ENCODE peak calls at places on chromosomes 6 and 20, in four cellular contexts. One of them, this sample, is unnamed. For H3K36me3, the result is how much of the 10 kb centered on the place peaks cover.

GRCh38 chr6:34656378-34657036 is 40.1 kb downstream of the ILRUN start:
- DNase-seq in right lobe of liver: no peak
- DNase-seq in lung: no peak
- DNase-seq in CD8-positive, alpha-beta T cell: peak
- DNase-seq in this sample: no peak

GRCh38 chr6:6803180-6803978 is 214.9 kb downstream of the LY86 start:
- DNase-seq in CD8-positive, alpha-beta T cell: no peak
- DNase-seq in right lobe of liver: peak
- DNase-seq in lung: no peak
- DNase-seq in this sample: peak

GRCh38 chr6:69570126-69570525 is 226.7 kb downstream of the LMBRD1 start:
- DNase-seq in CD8-positive, alpha-beta T cell: no peak
- DNase-seq in right lobe of liver: no peak
- DNase-seq in lung: no peak
- DNase-seq in this sample: no peak

GRCh38 chr20:59573837-59574236 is 30.5 kb upstream of the PHACTR3 start:
- DNase-seq in lung: no peak
- DNase-seq in right lobe of liver: no peak
- DNase-seq in CD8-positive, alpha-beta T cell: no peak
- DNase-seq in this sample: no peak

GRCh38 chr6:143490775-143491174 is 20.7 kb downstream of the FUCA2 start:
- DNase-seq in right lobe of liver: no peak
- DNase-seq in CD8-positive, alpha-beta T cell: no peak
- DNase-seq in lung: no peak
- DNase-seq in this sample: no peak

GRCh38 chr20:32006841-32007786 is 3.1 kb upstream of the CCM2L start:
- DNase-seq in right lobe of liver: no peak
- DNase-seq in lung: no peak
- DNase-seq in CD8-positive, alpha-beta T cell: no peak
- DNase-seq in this sample: no peak

GRCh38 chr6:36851149-36851614 is 11.9 kb upstream of the CPNE5 start:
- DNase-seq in lung: peak
- DNase-seq in CD8-positive, alpha-beta T cell: peak
- DNase-seq in right lobe of liver: no peak
- DNase-seq in this sample: no peak

GRCh38 chr6:135257641-135258405 is 76.7 kb downstream of the MYB start:
- DNase-seq in right lobe of liver: no peak
- DNase-seq in lung: no peak
- DNase-seq in CD8-positive, alpha-beta T cell: no peak
- DNase-seq in this sample: no peak

GRCh38 chr6:33694401-33694931 is 17.0 kb downstream of the UQCC2 start:
- DNase-seq in CD8-positive, alpha-beta T cell: peak
- DNase-seq in right lobe of liver: no peak
- DNase-seq in lung: no peak
- DNase-seq in this sample: no peak

GRCh38 chr20:35766843-35767242 is 5.0 kb upstream of the PHF20 start:
- DNase-seq in CD8-positive, alpha-beta T cell: no peak
- DNase-seq in lung: no peak
- DNase-seq in right lobe of liver: no peak
- DNase-seq in this sample: no peak

GRCh38 chr6:33742837-33743236 is 3.9 kb downstream of the IP6K3 start:
- DNase-seq in right lobe of liver: no peak
- DNase-seq in lung: no peak
- DNase-seq in CD8-positive, alpha-beta T cell: no peak
- DNase-seq in this sample: no peak

GRCh38 chr6:133394630-133395029 is 153.5 kb downstream of the EYA4 start:
- DNase-seq in lung: no peak
- DNase-seq in right lobe of liver: no peak
- DNase-seq in CD8-positive, alpha-beta T cell: no peak
- DNase-seq in this sample: no peak
- H3K27ac ChIP-seq in lung: no peak
- H3K27ac ChIP-seq in right lobe of liver: no peak
- H3K27ac ChIP-seq in CD8-positive, alpha-beta T cell: no peak
- H3K27ac ChIP-seq in this sample: no peak

GRCh38 chr6:90026216-90026615 is 131.9 kb downstream of the GJA10 start:
- DNase-seq in lung: no peak
- DNase-seq in CD8-positive, alpha-beta T cell: no peak
- DNase-seq in right lobe of liver: no peak
- DNase-seq in this sample: no peak
- H3K36me3 ChIP-seq in lung: under half
- H3K36me3 ChIP-seq in CD8-positive, alpha-beta T cell: under half
- H3K36me3 ChIP-seq in right lobe of liver: under half
- H3K36me3 ChIP-seq in this sample: under half

GRCh38 chr6:10609038-10609437 is 85.4 kb downstream of the C6orf52 start:
- DNase-seq in CD8-positive, alpha-beta T cell: no peak
- DNase-seq in lung: no peak
- DNase-seq in right lobe of liver: no peak
- DNase-seq in this sample: no peak
- H3K27ac ChIP-seq in CD8-positive, alpha-beta T cell: no peak
- H3K27ac ChIP-seq in lung: peak
- H3K27ac ChIP-seq in right lobe of liver: no peak
- H3K27ac ChIP-seq in this sample: no peak

DNA sequence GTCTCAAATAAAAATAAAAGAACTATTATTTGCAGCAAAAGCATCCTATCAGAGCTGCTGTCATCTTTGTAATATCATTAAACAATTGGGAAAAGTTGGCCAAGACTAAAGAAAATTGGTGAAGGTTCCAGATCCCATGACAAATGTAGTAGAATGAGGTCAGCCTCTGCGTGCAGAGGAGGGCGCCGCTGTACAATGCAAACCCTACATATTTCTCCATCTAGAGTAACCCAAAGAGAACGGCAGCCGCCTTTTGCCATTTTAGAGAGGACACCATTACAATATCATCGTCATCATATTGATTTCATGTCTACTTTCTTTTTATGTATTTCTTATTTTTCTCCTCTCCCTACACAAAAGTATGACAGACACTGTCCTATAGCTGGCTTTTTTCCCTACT is 59.5 kb downstream of the ZMYND8 start:
- DNase-seq in right lobe of liver: no peak
- DNase-seq in CD8-positive, alpha-beta T cell: no peak
- DNase-seq in lung: no peak
- DNase-seq in this sample: no peak
- H3K36me3 ChIP-seq in right lobe of liver: under half
- H3K36me3 ChIP-seq in CD8-positive, alpha-beta T cell: under half
- H3K36me3 ChIP-seq in lung: under half
- H3K36me3 ChIP-seq in this sample: under half

GRCh38 chr6:170583736-170584180 is 679 bp downstream of the PDCD2 start:
- DNase-seq in CD8-positive, alpha-beta T cell: no peak
- DNase-seq in lung: no peak
- DNase-seq in right lobe of liver: no peak
- DNase-seq in this sample: no peak

GRCh38 chr6:170584954-170585498 is 589 bp upstream of the PDCD2 start:
- DNase-seq in right lobe of liver: no peak
- DNase-seq in lung: no peak
- DNase-seq in CD8-positive, alpha-beta T cell: no peak
- DNase-seq in this sample: no peak

GRCh38 chr6:170578909-170579308 is 5.5 kb downstream of the PDCD2 start:
- DNase-seq in lung: no peak
- DNase-seq in CD8-positive, alpha-beta T cell: no peak
- DNase-seq in right lobe of liver: no peak
- DNase-seq in this sample: no peak

DNA sequence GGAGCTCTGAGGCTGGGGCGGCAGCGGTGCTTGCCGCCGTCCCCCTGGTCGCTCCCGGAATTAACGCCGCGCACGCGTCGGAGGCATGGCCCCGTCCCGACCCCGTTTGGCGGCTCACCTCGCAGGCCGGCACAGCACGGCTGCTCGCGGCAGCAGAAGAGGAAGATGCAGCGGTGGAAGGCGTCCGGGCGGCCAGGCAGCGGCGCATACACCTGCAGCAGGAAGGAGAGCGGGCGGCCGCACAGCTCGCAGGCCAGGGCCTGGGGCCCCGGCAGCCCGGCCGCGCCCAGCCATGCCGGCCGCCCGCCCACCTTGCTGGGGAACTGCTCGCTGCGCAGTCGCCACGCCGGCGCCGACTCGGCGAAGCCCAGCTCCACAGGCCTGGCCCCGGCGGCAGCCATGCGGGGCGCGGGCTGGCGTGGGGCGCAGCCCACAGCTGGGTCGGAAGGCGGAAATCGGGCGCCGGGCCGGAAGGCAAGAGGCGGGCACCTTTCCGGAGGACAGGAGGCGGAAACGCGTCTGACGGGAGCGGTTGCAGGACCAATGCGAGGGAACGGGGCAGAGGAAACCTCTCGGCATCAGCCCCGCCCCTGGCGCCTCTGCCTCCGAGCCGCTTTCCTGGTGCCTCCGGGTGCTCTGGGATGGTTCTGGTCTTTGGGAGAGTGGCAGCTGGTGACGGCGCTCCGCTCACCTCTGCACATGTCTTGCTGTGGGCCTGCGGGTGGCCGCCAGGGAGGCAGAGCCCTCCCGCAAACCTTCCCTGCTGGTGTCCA is at the start of gene PDCD2:
- DNase-seq in right lobe of liver: peak
- DNase-seq in CD8-positive, alpha-beta T cell: peak
- DNase-seq in lung: peak
- DNase-seq in this sample: no peak
- H3K27ac ChIP-seq in right lobe of liver: peak
- H3K27ac ChIP-seq in CD8-positive, alpha-beta T cell: peak
- H3K27ac ChIP-seq in lung: peak
- H3K27ac ChIP-seq in this sample: peak

GRCh38 chr6:44700422-44700821 is 312.9 kb downstream of the CDC5L start:
- DNase-seq in lung: no peak
- DNase-seq in right lobe of liver: no peak
- DNase-seq in CD8-positive, alpha-beta T cell: no peak
- DNase-seq in this sample: peak
- H3K36me3 ChIP-seq in lung: under half
- H3K36me3 ChIP-seq in right lobe of liver: under half
- H3K36me3 ChIP-seq in CD8-positive, alpha-beta T cell: under half
- H3K36me3 ChIP-seq in this sample: under half